ENCODE peak calls at places on chromosomes 1 and 21, in six cellular contexts. One of them, this sample, is unnamed.

GRCh38 chr21:46314441-46315020 is 9.1 kb downstream of the C21orf58 start:
- DNase-seq in cardiac muscle cell: no peak
- DNase-seq in Calu3: no peak
- DNase-seq in right atrium auricular region: no peak
- DNase-seq in lower lobe of right lung: no peak
- DNase-seq in brain microvascular endothelial cell: no peak
- DNase-seq in this sample: no peak

GRCh38 chr1:238489006-238489405 is 598.3 kb upstream of the ZP4 start:
- DNase-seq in cardiac muscle cell: no peak
- DNase-seq in Calu3: no peak
- DNase-seq in right atrium auricular region: no peak
- DNase-seq in lower lobe of right lung: no peak
- DNase-seq in brain microvascular endothelial cell: no peak
- DNase-seq in this sample: no peak

GRCh38 chr1:11458811-11459275 is 20.1 kb upstream of the DISP3 start:
- DNase-seq in cardiac muscle cell: no peak
- DNase-seq in Calu3: no peak
- DNase-seq in right atrium auricular region: no peak
- DNase-seq in lower lobe of right lung: no peak
- DNase-seq in brain microvascular endothelial cell: no peak
- DNase-seq in this sample: no peak

GRCh38 chr1:25197982-25198681 is 34.2 kb downstream of the SYF2 start:
- DNase-seq in cardiac muscle cell: no peak
- DNase-seq in Calu3: peak; percentile 17
- DNase-seq in right atrium auricular region: no peak
- DNase-seq in lower lobe of right lung: no peak
- DNase-seq in brain microvascular endothelial cell: no peak
- DNase-seq in this sample: no peak

GRCh38 chr1:239274242-239274830 is 112.0 kb upstream of the CHRM3 start:
- DNase-seq in cardiac muscle cell: no peak
- DNase-seq in Calu3: no peak
- DNase-seq in right atrium auricular region: no peak
- DNase-seq in lower lobe of right lung: no peak
- DNase-seq in brain microvascular endothelial cell: no peak
- DNase-seq in this sample: no peak

GRCh38 chr1:226525750-226526149 is 22.8 kb upstream of the STUM start:
- DNase-seq in cardiac muscle cell: no peak
- DNase-seq in Calu3: no peak
- DNase-seq in right atrium auricular region: no peak
- DNase-seq in lower lobe of right lung: no peak
- DNase-seq in brain microvascular endothelial cell: no peak
- DNase-seq in this sample: no peak

GRCh38 chr1:226135059-226135651 is 51.4 kb downstream of the ACBD3 start:
- DNase-seq in cardiac muscle cell: no peak
- DNase-seq in Calu3: peak; percentile 57
- DNase-seq in right atrium auricular region: no peak
- DNase-seq in lower lobe of right lung: peak; percentile 82
- DNase-seq in brain microvascular endothelial cell: no peak
- DNase-seq in this sample: no peak

GRCh38 chr1:203264052-203264501 is 34.6 kb upstream of the CHIT1 start:
- DNase-seq in cardiac muscle cell: no peak
- DNase-seq in Calu3: no peak
- DNase-seq in right atrium auricular region: no peak
- DNase-seq in lower lobe of right lung: no peak
- DNase-seq in brain microvascular endothelial cell: no peak
- DNase-seq in this sample: no peak

GRCh38 chr1:239955431-239955830 is 136.3 kb upstream of the FMN2 start:
- DNase-seq in cardiac muscle cell: no peak
- DNase-seq in Calu3: no peak
- DNase-seq in right atrium auricular region: no peak
- DNase-seq in lower lobe of right lung: no peak
- DNase-seq in brain microvascular endothelial cell: no peak
- DNase-seq in this sample: no peak

GRCh38 chr1:185598326-185598725 is 135.9 kb upstream of the HMCN1 start:
- DNase-seq in cardiac muscle cell: no peak
- DNase-seq in Calu3: no peak
- DNase-seq in right atrium auricular region: no peak
- DNase-seq in lower lobe of right lung: no peak
- DNase-seq in brain microvascular endothelial cell: no peak
- DNase-seq in this sample: no peak

GRCh38 chr1:231310391-231310934 is 27.2 kb downstream of the EXOC8 start:
- DNase-seq in cardiac muscle cell: no peak
- DNase-seq in Calu3: no peak
- DNase-seq in right atrium auricular region: no peak
- DNase-seq in lower lobe of right lung: no peak
- DNase-seq in brain microvascular endothelial cell: no peak
- DNase-seq in this sample: no peak

GRCh38 chr1:39391741-39392679 is 99.4 kb upstream of the BMP8A start:
- DNase-seq in cardiac muscle cell: peak; percentile 52
- DNase-seq in Calu3: peak; percentile 57
- DNase-seq in right atrium auricular region: no peak
- DNase-seq in lower lobe of right lung: no peak
- DNase-seq in brain microvascular endothelial cell: peak; percentile 87
- DNase-seq in this sample: no peak

GRCh38 chr1:30450818-30451233 is 272.6 kb downstream of the MATN1 start:
- DNase-seq in cardiac muscle cell: no peak
- DNase-seq in Calu3: no peak
- DNase-seq in right atrium auricular region: no peak
- DNase-seq in lower lobe of right lung: no peak
- DNase-seq in brain microvascular endothelial cell: no peak
- DNase-seq in this sample: no peak

GRCh38 chr1:998905-999796 is 746 bp downstream of the HES4 start:
- DNase-seq in cardiac muscle cell: peak; percentile 70
- DNase-seq in Calu3: peak; percentile 46
- DNase-seq in right atrium auricular region: no peak
- DNase-seq in lower lobe of right lung: peak; percentile 62
- DNase-seq in brain microvascular endothelial cell: no peak
- DNase-seq in this sample: peak; percentile 63

GRCh38 chr1:32249831-32250525 is 1.1 kb upstream of the LCK start:
- DNase-seq in cardiac muscle cell: no peak
- DNase-seq in Calu3: no peak
- DNase-seq in right atrium auricular region: no peak
- DNase-seq in lower lobe of right lung: no peak
- DNase-seq in brain microvascular endothelial cell: no peak
- DNase-seq in this sample: no peak

GRCh38 chr1:175158133-175158532 is 34.4 kb downstream of the KIAA0040 start:
- DNase-seq in cardiac muscle cell: no peak
- DNase-seq in Calu3: no peak
- DNase-seq in right atrium auricular region: no peak
- DNase-seq in lower lobe of right lung: no peak
- DNase-seq in brain microvascular endothelial cell: no peak
- DNase-seq in this sample: no peak

GRCh38 chr1:94324168-94324544 is 86.8 kb upstream of the ARHGAP29 start:
- DNase-seq in cardiac muscle cell: no peak
- DNase-seq in Calu3: no peak
- DNase-seq in right atrium auricular region: no peak
- DNase-seq in lower lobe of right lung: no peak
- DNase-seq in brain microvascular endothelial cell: no peak
- DNase-seq in this sample: no peak

GRCh38 chr1:200443860-200444259 is 34.0 kb upstream of the ZNF281 start:
- DNase-seq in cardiac muscle cell: no peak
- DNase-seq in Calu3: no peak
- DNase-seq in right atrium auricular region: no peak
- DNase-seq in lower lobe of right lung: no peak
- DNase-seq in brain microvascular endothelial cell: no peak
- DNase-seq in this sample: no peak

GRCh38 chr1:200660719-200661118 is 9.0 kb downstream of the DDX59 start:
- DNase-seq in cardiac muscle cell: no peak
- DNase-seq in Calu3: no peak
- DNase-seq in right atrium auricular region: peak; percentile 70
- DNase-seq in lower lobe of right lung: no peak
- DNase-seq in brain microvascular endothelial cell: no peak
- DNase-seq in this sample: no peak

GRCh38 chr1:39297534-39297933 is 93.0 kb downstream of the MACF1 start:
- DNase-seq in cardiac muscle cell: no peak
- DNase-seq in Calu3: no peak
- DNase-seq in right atrium auricular region: no peak
- DNase-seq in lower lobe of right lung: no peak
- DNase-seq in brain microvascular endothelial cell: no peak
- DNase-seq in this sample: no peak

GRCh38 chr1:53787655-53788054 is 48.7 kb upstream of the GLIS1 start:
- DNase-seq in cardiac muscle cell: no peak
- DNase-seq in Calu3: no peak
- DNase-seq in right atrium auricular region: no peak
- DNase-seq in lower lobe of right lung: no peak
- DNase-seq in brain microvascular endothelial cell: no peak
- DNase-seq in this sample: no peak

GRCh38 chr21:8991088-8991907 is 1530.1 kb upstream of the TPTE start:
- DNase-seq in cardiac muscle cell: no peak
- DNase-seq in Calu3: peak; percentile 78
- DNase-seq in right atrium auricular region: peak; percentile 56
- DNase-seq in lower lobe of right lung: no peak
- DNase-seq in brain microvascular endothelial cell: no peak
- DNase-seq in this sample: no peak

GRCh38 chr1:89523597-89524368 is 846 bp upstream of the LRRC8B start:
- DNase-seq in cardiac muscle cell: no peak
- DNase-seq in Calu3: peak; percentile 50
- DNase-seq in right atrium auricular region: peak; percentile 63
- DNase-seq in lower lobe of right lung: peak; percentile 72
- DNase-seq in brain microvascular endothelial cell: no peak
- DNase-seq in this sample: peak; percentile 39

GRCh38 chr1:29497395-29498125 is 261.2 kb downstream of the PTPRU start:
- DNase-seq in cardiac muscle cell: no peak
- DNase-seq in Calu3: no peak
- DNase-seq in right atrium auricular region: no peak
- DNase-seq in lower lobe of right lung: no peak
- DNase-seq in brain microvascular endothelial cell: no peak
- DNase-seq in this sample: no peak

GRCh38 chr1:214550339-214551051 is 907 bp downstream of the PTPN14 start:
- DNase-seq in cardiac muscle cell: no peak
- DNase-seq in Calu3: no peak
- DNase-seq in right atrium auricular region: no peak
- DNase-seq in lower lobe of right lung: no peak
- DNase-seq in brain microvascular endothelial cell: no peak
- DNase-seq in this sample: no peak

GRCh38 chr1:47936916-47937551 is 60.2 kb downstream of the TRABD2B start:
- DNase-seq in cardiac muscle cell: no peak
- DNase-seq in Calu3: no peak
- DNase-seq in right atrium auricular region: no peak
- DNase-seq in lower lobe of right lung: no peak
- DNase-seq in brain microvascular endothelial cell: no peak
- DNase-seq in this sample: no peak

GRCh38 chr1:44947060-44947773 is 39.2 kb downstream of the EIF2B3 start:
- DNase-seq in cardiac muscle cell: peak; percentile 38
- DNase-seq in Calu3: no peak
- DNase-seq in right atrium auricular region: no peak
- DNase-seq in lower lobe of right lung: no peak
- DNase-seq in brain microvascular endothelial cell: peak; percentile 32
- DNase-seq in this sample: no peak

GRCh38 chr1:207081806-207082205 is 6.9 kb upstream of the C4BPB start:
- DNase-seq in cardiac muscle cell: no peak
- DNase-seq in Calu3: no peak
- DNase-seq in right atrium auricular region: no peak
- DNase-seq in lower lobe of right lung: no peak
- DNase-seq in brain microvascular endothelial cell: no peak
- DNase-seq in this sample: no peak

GRCh38 chr1:23037081-23037740 is 17.9 kb downstream of the KDM1A start:
- DNase-seq in cardiac muscle cell: no peak
- DNase-seq in Calu3: no peak
- DNase-seq in right atrium auricular region: no peak
- DNase-seq in lower lobe of right lung: no peak
- DNase-seq in brain microvascular endothelial cell: no peak
- DNase-seq in this sample: no peak

GRCh38 chr1:190353538-190354101 is 124.0 kb downstream of the BRINP3 start:
- DNase-seq in cardiac muscle cell: no peak
- DNase-seq in Calu3: no peak
- DNase-seq in right atrium auricular region: no peak
- DNase-seq in lower lobe of right lung: no peak
- DNase-seq in brain microvascular endothelial cell: no peak
- DNase-seq in this sample: no peak

DNA sequence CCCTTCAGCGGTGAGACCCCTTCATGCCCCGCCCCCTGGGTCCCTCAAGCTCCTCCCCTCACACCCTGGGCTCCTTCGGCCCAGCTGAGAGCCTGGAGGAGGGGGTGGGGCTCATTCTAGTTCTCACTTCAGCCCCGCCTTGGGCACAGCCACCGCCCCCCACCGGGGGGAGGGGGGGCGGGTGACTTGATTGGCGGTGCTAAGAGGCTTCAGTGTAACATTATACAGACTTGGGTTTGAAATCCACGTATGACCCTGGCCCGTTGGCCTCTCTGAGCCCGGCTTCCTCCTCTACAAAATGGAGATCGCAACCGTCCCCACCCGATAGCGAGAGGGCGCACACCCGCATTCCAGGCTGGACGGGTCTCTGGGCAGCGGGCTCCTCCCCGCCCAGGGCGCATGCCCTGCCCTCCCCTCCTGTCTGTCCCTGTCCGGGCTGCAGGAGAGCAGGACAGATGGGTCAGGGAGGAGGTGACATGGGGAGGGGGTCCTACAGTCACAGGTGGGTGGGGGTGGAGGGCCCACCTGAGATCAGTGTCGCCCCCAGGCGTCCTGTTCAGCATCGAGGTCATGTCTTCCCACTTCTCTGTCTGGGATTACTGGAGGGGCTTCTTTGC is 5.1 kb downstream of the CLCNKB start:
- DNase-seq in cardiac muscle cell: peak; percentile 98
- DNase-seq in Calu3: peak; percentile 44
- DNase-seq in right atrium auricular region: no peak
- DNase-seq in lower lobe of right lung: peak; percentile 72
- DNase-seq in brain microvascular endothelial cell: no peak
- DNase-seq in this sample: peak; percentile 64
- TF ChIP-seq CTCF in cardiac muscle cell: peak; percentile 12
- TF ChIP-seq CTCF in Calu3: no peak
- TF ChIP-seq CTCF in right atrium auricular region: peak; percentile 22
- TF ChIP-seq CTCF in lower lobe of right lung: no peak
- TF ChIP-seq CTCF in brain microvascular endothelial cell: no peak
- TF ChIP-seq CTCF in this sample: no peak

GRCh38 chr21:14072761-14073535 is 137.8 kb downstream of the LIPI start:
- DNase-seq in cardiac muscle cell: no peak
- DNase-seq in Calu3: no peak
- DNase-seq in right atrium auricular region: peak; percentile 32
- DNase-seq in lower lobe of right lung: no peak
- DNase-seq in brain microvascular endothelial cell: no peak
- DNase-seq in this sample: no peak
- TF ChIP-seq CTCF in cardiac muscle cell: no peak
- TF ChIP-seq CTCF in Calu3: no peak
- TF ChIP-seq CTCF in right atrium auricular region: no peak
- TF ChIP-seq CTCF in lower lobe of right lung: no peak
- TF ChIP-seq CTCF in brain microvascular endothelial cell: no peak
- TF ChIP-seq CTCF in this sample: no peak

DNA sequence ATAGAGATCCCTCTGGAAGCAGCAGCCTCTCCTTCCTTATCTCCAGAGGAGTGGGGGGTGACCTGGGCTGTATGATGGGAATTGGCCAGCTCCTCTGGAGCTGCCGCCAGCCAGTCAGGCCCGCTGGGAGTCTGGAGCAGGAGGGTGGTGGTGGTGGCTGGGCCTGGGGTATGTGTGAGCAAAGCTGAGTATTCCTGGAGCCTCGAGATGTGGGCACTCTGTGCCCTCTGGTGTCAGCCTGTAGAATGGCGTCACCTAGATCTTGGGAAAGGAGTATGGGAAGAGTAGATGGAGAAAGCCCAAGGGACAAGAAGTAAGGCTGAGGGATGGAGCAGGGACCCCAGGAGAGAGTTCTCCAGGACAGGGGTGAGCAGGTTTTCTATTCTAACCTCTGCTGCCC is 16.0 kb downstream of the VANGL2 start:
- DNase-seq in cardiac muscle cell: peak; percentile 61
- DNase-seq in Calu3: peak; percentile 60
- DNase-seq in right atrium auricular region: no peak
- DNase-seq in lower lobe of right lung: no peak
- DNase-seq in brain microvascular endothelial cell: no peak
- DNase-seq in this sample: no peak
- TF ChIP-seq CTCF in cardiac muscle cell: peak; percentile 54
- TF ChIP-seq CTCF in Calu3: peak; percentile 13
- TF ChIP-seq CTCF in right atrium auricular region: no peak
- TF ChIP-seq CTCF in lower lobe of right lung: peak; percentile 16
- TF ChIP-seq CTCF in brain microvascular endothelial cell: peak; percentile 71
- TF ChIP-seq CTCF in this sample: no peak

GRCh38 chr1:218281285-218281684 is 3.8 kb upstream of the RRP15 start:
- DNase-seq in cardiac muscle cell: no peak
- DNase-seq in Calu3: no peak
- DNase-seq in right atrium auricular region: no peak
- DNase-seq in lower lobe of right lung: no peak
- DNase-seq in brain microvascular endothelial cell: no peak
- DNase-seq in this sample: no peak
- TF ChIP-seq CTCF in cardiac muscle cell: no peak
- TF ChIP-seq CTCF in Calu3: no peak
- TF ChIP-seq CTCF in right atrium auricular region: no peak
- TF ChIP-seq CTCF in lower lobe of right lung: no peak
- TF ChIP-seq CTCF in brain microvascular endothelial cell: no peak
- TF ChIP-seq CTCF in this sample: no peak

This sample was measured in mesothelial cell of epicardium.